ENCODE peak calls at places on chromosome 6, in nine cellular contexts. One of them, this sample, is unnamed.

GRCh38 chr6:130198483-130199035 is 24.2 kb downstream of the SAMD3 start:
- DNase-seq in cerebellar cortex: no peak
- DNase-seq in activated T-cell treated with anti-CD3 and anti-CD28 coated beads, Interleukin-2, amount 50 U/mL, for 72 hours: no peak
- DNase-seq in GM23338: no peak
- DNase-seq in A549: no peak
- DNase-seq in COR-L47: no peak
- DNase-seq in fibroblast of pulmonary artery: no peak
- DNase-seq in left cardiac atrium: no peak
- DNase-seq in non-pigmented ciliary epithelial cell: no peak
- DNase-seq in this sample: no peak

GRCh38 chr6:27592481-27593199 is 119.7 kb upstream of the ZNF184 start:
- DNase-seq in fibroblast of pulmonary artery: peak
- DNase-seq in activated T-cell treated with anti-CD3 and anti-CD28 coated beads, Interleukin-2, amount 50 U/mL, for 72 hours: peak
- DNase-seq in non-pigmented ciliary epithelial cell: peak
- DNase-seq in left cardiac atrium: no peak
- DNase-seq in cerebellar cortex: peak
- DNase-seq in GM23338: peak
- DNase-seq in A549: peak
- DNase-seq in COR-L47: no peak
- DNase-seq in this sample: no peak

GRCh38 chr6:158684311-158684710 is 34.5 kb downstream of the SYTL3 start:
- DNase-seq in COR-L47: no peak
- DNase-seq in non-pigmented ciliary epithelial cell: no peak
- DNase-seq in A549: no peak
- DNase-seq in left cardiac atrium: no peak
- DNase-seq in activated T-cell treated with anti-CD3 and anti-CD28 coated beads, Interleukin-2, amount 50 U/mL, for 72 hours: no peak
- DNase-seq in fibroblast of pulmonary artery: no peak
- DNase-seq in GM23338: no peak
- DNase-seq in cerebellar cortex: no peak
- DNase-seq in this sample: no peak

GRCh38 chr6:42239736-42240375 is 22.2 kb upstream of the MRPS10 start:
- DNase-seq in GM23338: no peak
- DNase-seq in left cardiac atrium: no peak
- DNase-seq in non-pigmented ciliary epithelial cell: no peak
- DNase-seq in COR-L47: no peak
- DNase-seq in A549: no peak
- DNase-seq in fibroblast of pulmonary artery: no peak
- DNase-seq in cerebellar cortex: no peak
- DNase-seq in activated T-cell treated with anti-CD3 and anti-CD28 coated beads, Interleukin-2, amount 50 U/mL, for 72 hours: no peak
- DNase-seq in this sample: no peak

GRCh38 chr6:105748737-105749161 is 337.4 kb upstream of the PRDM1 start:
- DNase-seq in GM23338: peak
- DNase-seq in fibroblast of pulmonary artery: peak
- DNase-seq in cerebellar cortex: no peak
- DNase-seq in activated T-cell treated with anti-CD3 and anti-CD28 coated beads, Interleukin-2, amount 50 U/mL, for 72 hours: no peak
- DNase-seq in A549: no peak
- DNase-seq in COR-L47: no peak
- DNase-seq in non-pigmented ciliary epithelial cell: no peak
- DNase-seq in left cardiac atrium: no peak
- DNase-seq in this sample: no peak

GRCh38 chr6:3318226-3318625 is 59.5 kb downstream of the PSMG4 start:
- DNase-seq in COR-L47: no peak
- DNase-seq in fibroblast of pulmonary artery: no peak
- DNase-seq in left cardiac atrium: no peak
- DNase-seq in cerebellar cortex: no peak
- DNase-seq in non-pigmented ciliary epithelial cell: no peak
- DNase-seq in GM23338: no peak
- DNase-seq in A549: no peak
- DNase-seq in activated T-cell treated with anti-CD3 and anti-CD28 coated beads, Interleukin-2, amount 50 U/mL, for 72 hours: peak
- DNase-seq in this sample: no peak

GRCh38 chr6:44898296-44898930 is 429.7 kb upstream of the RUNX2 start:
- DNase-seq in activated T-cell treated with anti-CD3 and anti-CD28 coated beads, Interleukin-2, amount 50 U/mL, for 72 hours: no peak
- DNase-seq in non-pigmented ciliary epithelial cell: peak
- DNase-seq in cerebellar cortex: no peak
- DNase-seq in GM23338: no peak
- DNase-seq in fibroblast of pulmonary artery: peak
- DNase-seq in COR-L47: no peak
- DNase-seq in left cardiac atrium: no peak
- DNase-seq in A549: no peak
- DNase-seq in this sample: no peak

GRCh38 chr6:147395158-147395557 is 113.3 kb upstream of the SAMD5 start:
- DNase-seq in GM23338: no peak
- DNase-seq in non-pigmented ciliary epithelial cell: no peak
- DNase-seq in A549: no peak
- DNase-seq in activated T-cell treated with anti-CD3 and anti-CD28 coated beads, Interleukin-2, amount 50 U/mL, for 72 hours: no peak
- DNase-seq in cerebellar cortex: no peak
- DNase-seq in left cardiac atrium: no peak
- DNase-seq in fibroblast of pulmonary artery: peak
- DNase-seq in COR-L47: no peak
- DNase-seq in this sample: no peak

GRCh38 chr6:40948598-40948997 is 90.4 kb downstream of the UNC5CL start:
- DNase-seq in COR-L47: no peak
- DNase-seq in cerebellar cortex: no peak
- DNase-seq in fibroblast of pulmonary artery: no peak
- DNase-seq in left cardiac atrium: no peak
- DNase-seq in A549: no peak
- DNase-seq in activated T-cell treated with anti-CD3 and anti-CD28 coated beads, Interleukin-2, amount 50 U/mL, for 72 hours: no peak
- DNase-seq in GM23338: peak
- DNase-seq in non-pigmented ciliary epithelial cell: no peak
- DNase-seq in this sample: no peak

GRCh38 chr6:2739335-2739734 is 11.4 kb downstream of the MYLK4 start:
- DNase-seq in activated T-cell treated with anti-CD3 and anti-CD28 coated beads, Interleukin-2, amount 50 U/mL, for 72 hours: peak
- DNase-seq in cerebellar cortex: no peak
- DNase-seq in non-pigmented ciliary epithelial cell: no peak
- DNase-seq in COR-L47: no peak
- DNase-seq in fibroblast of pulmonary artery: peak
- DNase-seq in GM23338: no peak
- DNase-seq in left cardiac atrium: no peak
- DNase-seq in A549: no peak
- DNase-seq in this sample: no peak

GRCh38 chr6:139754898-139755754 is 380.7 kb upstream of the CITED2 start:
- DNase-seq in cerebellar cortex: no peak
- DNase-seq in non-pigmented ciliary epithelial cell: no peak
- DNase-seq in fibroblast of pulmonary artery: no peak
- DNase-seq in left cardiac atrium: no peak
- DNase-seq in activated T-cell treated with anti-CD3 and anti-CD28 coated beads, Interleukin-2, amount 50 U/mL, for 72 hours: no peak
- DNase-seq in COR-L47: no peak
- DNase-seq in GM23338: no peak
- DNase-seq in A549: no peak
- DNase-seq in this sample: no peak